ENCODE peak calls at places on chromosomes 12 and 14, in seven cellular contexts. One of them, this sample, is unnamed.

GRCh38 chr12:115035536-115036107 is 351.6 kb upstream of the TBX3 start:
- DNase-seq in adipocyte: no peak
- DNase-seq in putamen: no peak
- DNase-seq in effector memory CD8-positive, alpha-beta T cell: no peak
- DNase-seq in activated CD4-positive, alpha-beta T cell treated with anti-CD3 and anti-CD28 coated beads, Interleukin-2, amount 50 U/mL, for 1 hour: no peak
- DNase-seq in A549: no peak
- DNase-seq in stimulated activated CD4-positive, alpha-beta T cell treated with anti-CD3 and anti-CD28 coated beads, TNF-alpha, amount 100 ng/mL, for 24 hours: no peak
- DNase-seq in this sample: no peak

GRCh38 chr12:52231305-52232232 is 1.5 kb upstream of the KRT7 start:
- DNase-seq in adipocyte: no peak
- DNase-seq in putamen: no peak
- DNase-seq in effector memory CD8-positive, alpha-beta T cell: no peak
- DNase-seq in activated CD4-positive, alpha-beta T cell treated with anti-CD3 and anti-CD28 coated beads, Interleukin-2, amount 50 U/mL, for 1 hour: no peak
- DNase-seq in A549: no peak
- DNase-seq in stimulated activated CD4-positive, alpha-beta T cell treated with anti-CD3 and anti-CD28 coated beads, TNF-alpha, amount 100 ng/mL, for 24 hours: no peak
- DNase-seq in this sample: peak

GRCh38 chr12:84857809-84858208 is 54.8 kb downstream of the SLC6A15 start:
- DNase-seq in adipocyte: no peak
- DNase-seq in putamen: no peak
- DNase-seq in effector memory CD8-positive, alpha-beta T cell: no peak
- DNase-seq in activated CD4-positive, alpha-beta T cell treated with anti-CD3 and anti-CD28 coated beads, Interleukin-2, amount 50 U/mL, for 1 hour: no peak
- DNase-seq in A549: no peak
- DNase-seq in stimulated activated CD4-positive, alpha-beta T cell treated with anti-CD3 and anti-CD28 coated beads, TNF-alpha, amount 100 ng/mL, for 24 hours: no peak
- DNase-seq in this sample: no peak

GRCh38 chr12:68007023-68007422 is 17.8 kb downstream of the IFNG-AS1 start:
- DNase-seq in adipocyte: peak
- DNase-seq in putamen: no peak
- DNase-seq in effector memory CD8-positive, alpha-beta T cell: no peak
- DNase-seq in activated CD4-positive, alpha-beta T cell treated with anti-CD3 and anti-CD28 coated beads, Interleukin-2, amount 50 U/mL, for 1 hour: no peak
- DNase-seq in A549: no peak
- DNase-seq in stimulated activated CD4-positive, alpha-beta T cell treated with anti-CD3 and anti-CD28 coated beads, TNF-alpha, amount 100 ng/mL, for 24 hours: no peak
- DNase-seq in this sample: no peak

GRCh38 chr14:35470775-35471174 is 63.2 kb upstream of the INSM2 start:
- DNase-seq in adipocyte: peak
- DNase-seq in putamen: no peak
- DNase-seq in effector memory CD8-positive, alpha-beta T cell: no peak
- DNase-seq in activated CD4-positive, alpha-beta T cell treated with anti-CD3 and anti-CD28 coated beads, Interleukin-2, amount 50 U/mL, for 1 hour: no peak
- DNase-seq in A549: no peak
- DNase-seq in stimulated activated CD4-positive, alpha-beta T cell treated with anti-CD3 and anti-CD28 coated beads, TNF-alpha, amount 100 ng/mL, for 24 hours: no peak
- DNase-seq in this sample: no peak

GRCh38 chr12:51663390-51663789 is 72.4 kb downstream of the SCN8A start:
- DNase-seq in adipocyte: no peak
- DNase-seq in putamen: no peak
- DNase-seq in effector memory CD8-positive, alpha-beta T cell: no peak
- DNase-seq in activated CD4-positive, alpha-beta T cell treated with anti-CD3 and anti-CD28 coated beads, Interleukin-2, amount 50 U/mL, for 1 hour: no peak
- DNase-seq in A549: no peak
- DNase-seq in stimulated activated CD4-positive, alpha-beta T cell treated with anti-CD3 and anti-CD28 coated beads, TNF-alpha, amount 100 ng/mL, for 24 hours: no peak
- DNase-seq in this sample: no peak

GRCh38 chr12:104953323-104953722 is 4.8 kb downstream of the SLC41A2 start:
- DNase-seq in adipocyte: no peak
- DNase-seq in putamen: no peak
- DNase-seq in effector memory CD8-positive, alpha-beta T cell: no peak
- DNase-seq in activated CD4-positive, alpha-beta T cell treated with anti-CD3 and anti-CD28 coated beads, Interleukin-2, amount 50 U/mL, for 1 hour: no peak
- DNase-seq in A549: no peak
- DNase-seq in stimulated activated CD4-positive, alpha-beta T cell treated with anti-CD3 and anti-CD28 coated beads, TNF-alpha, amount 100 ng/mL, for 24 hours: no peak
- DNase-seq in this sample: no peak

GRCh38 chr14:56027916-56028637 is 90.1 kb upstream of the PELI2 start:
- DNase-seq in adipocyte: no peak
- DNase-seq in putamen: no peak
- DNase-seq in effector memory CD8-positive, alpha-beta T cell: no peak
- DNase-seq in activated CD4-positive, alpha-beta T cell treated with anti-CD3 and anti-CD28 coated beads, Interleukin-2, amount 50 U/mL, for 1 hour: no peak
- DNase-seq in A549: no peak
- DNase-seq in stimulated activated CD4-positive, alpha-beta T cell treated with anti-CD3 and anti-CD28 coated beads, TNF-alpha, amount 100 ng/mL, for 24 hours: no peak
- DNase-seq in this sample: no peak

GRCh38 chr14:100025111-100025510 is 40.1 kb upstream of the EVL start:
- DNase-seq in adipocyte: peak
- DNase-seq in putamen: peak
- DNase-seq in effector memory CD8-positive, alpha-beta T cell: no peak
- DNase-seq in activated CD4-positive, alpha-beta T cell treated with anti-CD3 and anti-CD28 coated beads, Interleukin-2, amount 50 U/mL, for 1 hour: peak
- DNase-seq in A549: peak
- DNase-seq in stimulated activated CD4-positive, alpha-beta T cell treated with anti-CD3 and anti-CD28 coated beads, TNF-alpha, amount 100 ng/mL, for 24 hours: no peak
- DNase-seq in this sample: peak

GRCh38 chr14:61535032-61535431 is 160.3 kb upstream of the HIF1A start:
- DNase-seq in adipocyte: no peak
- DNase-seq in putamen: no peak
- DNase-seq in effector memory CD8-positive, alpha-beta T cell: no peak
- DNase-seq in activated CD4-positive, alpha-beta T cell treated with anti-CD3 and anti-CD28 coated beads, Interleukin-2, amount 50 U/mL, for 1 hour: no peak
- DNase-seq in A549: no peak
- DNase-seq in stimulated activated CD4-positive, alpha-beta T cell treated with anti-CD3 and anti-CD28 coated beads, TNF-alpha, amount 100 ng/mL, for 24 hours: no peak
- DNase-seq in this sample: no peak

GRCh38 chr14:65352964-65353530 is 59.5 kb upstream of the FUT8 start:
- DNase-seq in adipocyte: no peak
- DNase-seq in putamen: no peak
- DNase-seq in effector memory CD8-positive, alpha-beta T cell: no peak
- DNase-seq in activated CD4-positive, alpha-beta T cell treated with anti-CD3 and anti-CD28 coated beads, Interleukin-2, amount 50 U/mL, for 1 hour: no peak
- DNase-seq in A549: peak
- DNase-seq in stimulated activated CD4-positive, alpha-beta T cell treated with anti-CD3 and anti-CD28 coated beads, TNF-alpha, amount 100 ng/mL, for 24 hours: no peak
- DNase-seq in this sample: peak

GRCh38 chr12:103093499-103094106 is 136.1 kb downstream of the ASCL1 start:
- DNase-seq in adipocyte: no peak
- DNase-seq in putamen: no peak
- DNase-seq in effector memory CD8-positive, alpha-beta T cell: no peak
- DNase-seq in activated CD4-positive, alpha-beta T cell treated with anti-CD3 and anti-CD28 coated beads, Interleukin-2, amount 50 U/mL, for 1 hour: no peak
- DNase-seq in A549: no peak
- DNase-seq in stimulated activated CD4-positive, alpha-beta T cell treated with anti-CD3 and anti-CD28 coated beads, TNF-alpha, amount 100 ng/mL, for 24 hours: no peak
- DNase-seq in this sample: no peak

GRCh38 chr14:54252072-54252730 is 144.6 kb upstream of the CDKN3 start:
- DNase-seq in adipocyte: peak
- DNase-seq in putamen: no peak
- DNase-seq in effector memory CD8-positive, alpha-beta T cell: no peak
- DNase-seq in activated CD4-positive, alpha-beta T cell treated with anti-CD3 and anti-CD28 coated beads, Interleukin-2, amount 50 U/mL, for 1 hour: no peak
- DNase-seq in A549: peak
- DNase-seq in stimulated activated CD4-positive, alpha-beta T cell treated with anti-CD3 and anti-CD28 coated beads, TNF-alpha, amount 100 ng/mL, for 24 hours: no peak
- DNase-seq in this sample: peak

GRCh38 chr14:75711134-75711795 is 50.2 kb downstream of the TTLL5 start:
- DNase-seq in adipocyte: peak
- DNase-seq in putamen: peak
- DNase-seq in effector memory CD8-positive, alpha-beta T cell: no peak
- DNase-seq in activated CD4-positive, alpha-beta T cell treated with anti-CD3 and anti-CD28 coated beads, Interleukin-2, amount 50 U/mL, for 1 hour: no peak
- DNase-seq in A549: peak
- DNase-seq in stimulated activated CD4-positive, alpha-beta T cell treated with anti-CD3 and anti-CD28 coated beads, TNF-alpha, amount 100 ng/mL, for 24 hours: no peak
- DNase-seq in this sample: peak